ENCODE peak calls at places on chromosomes 3 and 15, in six cellular contexts. C, Q, S, R, Y and M are unnamed samples.

GRCh38 chr3:126418256-126418530 is 23.5 kb downstream of the CFAP100 start:
- DNase-seq in S (no peak), Q (no peak), C (no peak), R (no peak), Y (no peak), M (no peak)

GRCh38 chr3:53485675-53486365 is 8.6 kb upstream of the CACNA1D start:
- DNase-seq in Y (no peak), C (no peak), R (no peak), S (no peak), Q (no peak), M (no peak)

GRCh38 chr3:124923833-124924232 is 10.7 kb downstream of the MUC13 start:
- DNase-seq in R (no peak), Q (peak), S (no peak), Y (no peak), C (no peak), M (no peak)

GRCh38 chr3:120429921-120430361 is 20.9 kb downstream of the FSTL1 start:
- DNase-seq in Q (no peak), C (no peak), Y (no peak), R (no peak), S (peak), M (peak)

GRCh38 chr3:141646760-141647561 is 91.1 kb upstream of the RNF7 start:
- DNase-seq in Q (peak), S (peak), C (no peak), R (peak), Y (peak), M (peak)

GRCh38 chr3:74756586-74756985 is 142.1 kb upstream of the CNTN3 start:
- DNase-seq in R (peak), S (no peak), Y (no peak), C (no peak), Q (peak), M (no peak)

GRCh38 chr15:80384442-80384841 is 19.7 kb upstream of the ARNT2 start:
- DNase-seq in S (peak), Y (no peak), R (no peak), C (no peak), Q (no peak), M (no peak)

GRCh38 chr15:79071901-79072300 is 18.7 kb downstream of the RASGRF1 start:
- DNase-seq in Q (no peak), Y (peak), S (no peak), C (no peak), R (no peak), M (no peak)

GRCh38 chr3:53796161-53796560 is 50.1 kb downstream of the CHDH start:
- DNase-seq in R (no peak), C (no peak), Q (no peak), S (no peak), Y (no peak), M (no peak)

GRCh38 chr3:56052219-56052618 is 416.0 kb downstream of the ERC2 start:
- DNase-seq in Y (no peak), Q (no peak), S (no peak), C (no peak), R (no peak), M (no peak)

GRCh38 chr3:177145402-177145801 is 51.9 kb downstream of the TBL1XR1 start:
- DNase-seq in R (no peak), Q (no peak), S (no peak), Y (no peak), C (no peak), M (no peak)

GRCh38 chr3:196788509-196788908 is 48.9 kb downstream of the PAK2 start:
- DNase-seq in R (no peak), S (peak), C (no peak), Q (peak), Y (peak), M (no peak)

GRCh38 chr3:37526511-37526910 is 335.2 kb upstream of the CTDSPL start:
- DNase-seq in R (no peak), Y (peak), S (no peak), Q (no peak), C (no peak), M (no peak)

GRCh38 chr3:11641683-11642407 is 1.9 kb downstream of the VGLL4 start:
- DNase-seq in Y (peak), S (no peak), Q (peak), C (no peak), R (peak), M (peak)

GRCh38 chr3:153038779-153039178 is 123.2 kb upstream of the RAP2B start:
- DNase-seq in Q (no peak), R (peak), S (no peak), Y (no peak), C (no peak), M (no peak)

GRCh38 chr15:76529911-76530310 is 193.3 kb downstream of the ISL2 start:
- DNase-seq in R (no peak), S (no peak), Y (no peak), C (no peak), Q (no peak), M (no peak)

GRCh38 chr3:196499061-196499460 is 4.5 kb downstream of the RNF168 start:
- DNase-seq in S (no peak), R (no peak), Q (no peak), Y (peak), C (no peak), M (peak)

GRCh38 chr15:63156086-63156707 is 1.1 kb downstream of the RPS27L start:
- DNase-seq in Y (no peak), Q (no peak), C (no peak), S (no peak), R (no peak), M (peak)

GRCh38 chr3:135811597-135811996 is 153.9 kb upstream of the PPP2R3A start:
- DNase-seq in C (no peak), Q (no peak), Y (no peak), S (no peak), R (no peak), M (no peak)

GRCh38 chr15:94327356-94327936 is 96.1 kb downstream of the MCTP2 start:
- DNase-seq in C (peak), R (peak), Q (peak), S (peak), Y (peak), M (peak)

GRCh38 chr15:42137461-42138261 is 18.8 kb downstream of the PLA2G4F start:
- DNase-seq in S (peak), Y (peak), C (no peak), Q (peak), R (peak), M (peak)

GRCh38 chr15:89777073-89777820 is 1.1 kb downstream of the MESP2 start:
- DNase-seq in R (peak), Y (no peak), Q (peak), S (no peak), C (no peak), M (no peak)

GRCh38 chr3:105802073-105802706 is 66.6 kb downstream of the CBLB start:
- DNase-seq in C (no peak), S (no peak), Q (no peak), Y (no peak), R (no peak), M (no peak)

GRCh38 chr3:193711964-193712598 is 119.1 kb downstream of the OPA1 start:
- DNase-seq in S (no peak), Y (no peak), R (no peak), C (no peak), Q (no peak), M (no peak)

GRCh38 chr3:53668872-53669271 is 174.5 kb downstream of the CACNA1D start:
- DNase-seq in C (no peak), Q (peak), Y (peak), R (no peak), S (no peak), M (no peak)

GRCh38 chr3:116423365-116423764 is 21.9 kb downstream of the LSAMP start:
- DNase-seq in R (no peak), C (no peak), Q (peak), Y (no peak), S (no peak), M (peak)

GRCh38 chr3:37990527-37990926 is at the start of gene VILL:
- DNase-seq in Q (no peak), C (no peak), R (no peak), Y (no peak), S (no peak), M (no peak)

GRCh38 chr15:32918481-32919026 is 200.8 kb downstream of the GREM1 start:
- DNase-seq in Y (no peak), Q (peak), S (no peak), C (no peak), R (no peak), M (no peak)

GRCh38 chr3:138946554-138947302 is at the start of the genes FOXL2 and FOXL2NB:
- DNase-seq in R (peak), C (no peak), Q (peak), Y (peak), S (no peak), M (peak)

GRCh38 chr3:187958432-187959003 is 195.4 kb upstream of the LPP start:
- DNase-seq in R (no peak), Q (no peak), Y (no peak), S (no peak), C (peak), M (no peak)

GRCh38 chr15:40344217-40344616 is 3.5 kb upstream of the CCDC9B start:
- DNase-seq in Q (no peak), C (no peak), S (no peak), R (no peak), Y (peak), M (peak)

GRCh38 chr3:182148360-182148759 is 436.6 kb downstream of the SOX2 start:
- DNase-seq in S (no peak), Q (no peak), Y (no peak), R (no peak), C (no peak), M (no peak)

GRCh38 chr3:128714887-128715496 is 11.0 kb upstream of the RAB7A start:
- DNase-seq in R (no peak), S (no peak), C (peak), Y (no peak), Q (no peak), M (no peak)

GRCh38 chr15:74798388-74799254 is 14.0 kb upstream of the LMAN1L start:
- DNase-seq in R (no peak), S (no peak), Y (no peak), Q (no peak), C (no peak), M (no peak)

GRCh38 chr3:57061556-57061955 is 1.1 kb downstream of the SPATA12 start:
- DNase-seq in Q (no peak), Y (no peak), S (no peak), C (no peak), R (peak), M (no peak)

GRCh38 chr3:13199006-13199776 is 126.0 kb upstream of the IQSEC1 start:
- DNase-seq in S (no peak), R (no peak), C (no peak), Q (no peak), Y (no peak), M (no peak)

GRCh38 chr3:146540978-146541377 is 3.4 kb downstream of the PLSCR1 start:
- DNase-seq in R (no peak), C (no peak), S (no peak), Y (no peak), Q (no peak), M (no peak)

GRCh38 chr3:71466483-71466882 is 117.0 kb downstream of the FOXP1 start:
- DNase-seq in C (no peak), S (no peak), Q (no peak), Y (no peak), R (no peak), M (no peak)